ENCODE peak calls at places on chromosomes 13 and 19, in six cellular contexts. F is AG04450, J is breast epithelium, P is cardiac muscle cell, Z is keratinocyte, O is mammary epithelial cell. B is an unnamed sample.

GRCh38 chr13:93037780-93038179 is 188.8 kb upstream of the GPC6 start:
- DNase-seq in Z (no peak), O (no peak), P (no peak), F (no peak), J (no peak), B (no peak)

GRCh38 chr13:36062249-36062648 is 68.9 kb downstream of the DCLK1 start:
- DNase-seq in P (no peak), J (no peak), O (no peak), Z (no peak), F (no peak), B (no peak)

GRCh38 chr13:73767191-73767741 is 366.9 kb downstream of the KLF12 start:
- DNase-seq in O (no peak), J (no peak), Z (no peak), F (no peak), P (no peak), B (no peak)

GRCh38 chr13:104024416-104025170 is 958.4 kb upstream of the SLC10A2 start:
- DNase-seq in P (peak; percentile 57), F (no peak), O (peak; percentile 13), Z (no peak), J (no peak), B (no peak)

GRCh38 chr13:101727118-101727517 is 274.6 kb downstream of the ITGBL1 start:
- DNase-seq in J (no peak), Z (no peak), O (no peak), F (no peak), P (no peak), B (no peak)

GRCh38 chr19:35048911-35049411 is 7.4 kb downstream of the HPN start:
- DNase-seq in Z (no peak), J (no peak), F (no peak), P (no peak), O (no peak), B (peak; percentile 74)

GRCh38 chr13:20272104-20272503 is 40.0 kb upstream of the GJB6 start:
- DNase-seq in O (no peak), Z (no peak), P (no peak), F (no peak), J (no peak), B (no peak)

GRCh38 chr13:95698047-95698749 is 21.3 kb downstream of the DNAJC3 start:
- DNase-seq in P (peak; percentile 29), F (no peak), J (no peak), Z (no peak), O (peak; percentile 40), B (no peak)

GRCh38 chr19:48419158-48419920 is 25.9 kb downstream of the GRIN2D start:
- DNase-seq in Z (no peak), O (no peak), F (no peak), J (no peak), P (peak; percentile 42), B (peak; percentile 47)

GRCh38 chr13:113087923-113088690 is 17.5 kb upstream of the F7 start:
- DNase-seq in P (no peak), Z (no peak), F (no peak), J (no peak), O (no peak), B (peak; percentile 39)

GRCh38 chr19:38736413-38737280 is 7.6 kb downstream of the CAPN12 start:
- DNase-seq in F (no peak), Z (no peak), O (peak; percentile 36), P (peak; percentile 48), J (peak; percentile 77), B (no peak)

GRCh38 chr13:39577833-39578232 is 25.2 kb downstream of the LHFPL6 start:
- DNase-seq in F (no peak), J (no peak), Z (no peak), O (no peak), P (no peak), B (no peak)

GRCh38 chr13:106038752-106039151 is 496.7 kb downstream of the EFNB2 start:
- DNase-seq in P (peak; percentile 70), F (peak; percentile 44), J (no peak), O (peak; percentile 88), Z (peak; percentile 21), B (no peak)

GRCh38 chr13:26370495-26370990 is 116.6 kb downstream of the CDK8 start:
- DNase-seq in F (peak; percentile 8), Z (no peak), O (no peak), J (no peak), P (peak; percentile 1), B (no peak)

GRCh38 chr13:44876782-44877324 is 112.4 kb downstream of the NUFIP1 start:
- DNase-seq in F (no peak), Z (no peak), P (no peak), J (no peak), O (no peak), B (no peak)

GRCh38 chr19:13094771-13095392 is 7.8 kb downstream of the LYL1 start:
- DNase-seq in F (no peak), J (no peak), P (no peak), Z (no peak), O (no peak), B (no peak)

GRCh38 chr19:13094285-13094595 is 8.4 kb downstream of the LYL1 start:
- DNase-seq in O (no peak), F (no peak), J (no peak), P (no peak), Z (no peak), B (no peak)

GRCh38 chr19:13096968-13097330 is 5.7 kb downstream of the LYL1 start:
- DNase-seq in J (no peak), P (no peak), F (no peak), O (no peak), Z (no peak), B (no peak)

GRCh38 chr19:13095934-13096890 is 6.4 kb downstream of the LYL1 start:
- DNase-seq in Z (no peak), O (no peak), J (no peak), F (no peak), P (no peak), B (no peak)

GRCh38 chr19:13095393-13095784 is 7.3 kb downstream of the LYL1 start:
- DNase-seq in O (no peak), F (no peak), Z (no peak), J (no peak), P (no peak), B (no peak)
- H3K4me3 ChIP-seq in O (no peak overlapping the region), F (no peak overlapping the region), Z (no peak overlapping the region), J (peak overlapping the region; percentile 28), P (no peak overlapping the region), B (peak overlapping the region; percentile 15)

DNA sequence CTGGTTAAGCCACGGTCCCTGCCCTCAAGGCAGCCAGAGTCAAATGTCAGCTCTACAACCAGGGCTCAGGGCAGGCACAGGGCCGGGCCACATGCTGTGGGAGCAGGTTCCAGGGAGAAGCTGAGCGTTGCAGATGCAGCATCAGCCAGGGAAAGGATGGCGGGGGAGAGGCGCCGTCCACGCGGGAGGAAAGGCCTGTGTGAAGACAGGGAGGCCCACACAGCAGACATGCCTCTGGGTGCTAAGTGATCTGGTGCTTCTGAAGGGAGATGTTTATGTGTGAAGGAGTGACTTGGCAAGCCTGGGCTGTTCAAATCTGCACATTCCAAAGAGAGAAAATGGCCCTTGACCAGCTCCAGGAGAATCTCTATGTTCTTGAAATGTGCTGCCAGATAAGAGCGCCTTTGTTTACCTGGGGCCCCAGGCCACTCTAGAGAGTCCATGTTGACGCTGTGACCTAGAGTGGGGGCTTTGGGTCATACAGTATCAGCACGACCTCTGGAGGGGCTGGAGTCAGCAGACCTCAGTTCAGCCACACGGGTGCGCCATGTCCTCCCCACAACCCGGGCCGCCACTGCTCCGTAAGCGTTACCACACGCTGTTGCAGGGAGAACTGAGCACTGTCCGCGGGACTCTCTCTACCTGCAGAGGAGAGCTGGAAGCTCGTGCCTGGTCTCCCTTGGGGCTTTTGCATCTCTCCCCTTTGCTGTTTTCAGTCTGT is 15.9 kb upstream of the ATF5 start:
- DNase-seq in P (no peak), Z (no peak), F (no peak), J (no peak), O (no peak), B (no peak)
- TF ChIP-seq CTCF in P (no peak), Z (no peak), F (peak; percentile 21), J (no peak), O (no peak), B (no peak)

GRCh38 chr19:11265177-11265784 is 3.0 kb upstream of the DOCK6 start:
- DNase-seq in O (no peak), J (no peak), Z (no peak), F (no peak), P (no peak), B (no peak)

GRCh38 chr19:11267316-11268085 is 5.2 kb upstream of the DOCK6 start:
- DNase-seq in P (no peak), F (no peak), J (no peak), Z (no peak), O (no peak), B (no peak)

GRCh38 chr19:11265785-11266236 is 3.5 kb upstream of the DOCK6 start:
- DNase-seq in J (no peak), O (peak; percentile 87), Z (peak; percentile 52), P (no peak), F (no peak), B (no peak)

GRCh38 chr19:11269408-11269807 is 7.1 kb upstream of the DOCK6 start:
- DNase-seq in F (no peak), O (peak; percentile 29), P (no peak), Z (no peak), J (no peak), B (no peak)

DNA sequence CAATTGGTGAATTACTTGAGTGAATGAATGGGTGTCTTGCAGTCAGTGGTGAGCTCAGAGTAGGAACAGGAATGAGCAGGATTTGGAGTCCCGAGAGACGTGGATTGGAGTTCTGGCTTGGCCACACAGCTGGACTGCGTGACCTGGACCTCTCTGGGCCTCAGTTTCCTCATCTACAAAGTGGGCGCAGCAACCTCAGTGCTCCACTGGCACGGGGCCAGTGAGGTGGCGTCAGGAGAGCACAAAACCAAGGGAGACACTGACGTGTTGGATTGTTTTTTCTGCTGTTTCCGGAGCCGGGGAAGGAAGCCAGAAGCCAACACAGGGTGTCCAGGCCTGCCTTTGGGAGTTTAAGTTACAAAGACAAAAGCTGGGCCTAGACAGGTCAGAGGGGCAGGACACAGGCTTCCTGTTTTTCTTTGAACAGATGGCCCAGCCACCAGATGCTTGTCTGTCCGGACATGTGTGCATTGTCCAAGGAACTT is 6.5 kb upstream of the DOCK6 start:
- DNase-seq in Z (no peak), J (no peak), F (peak; percentile 61), P (peak; percentile 89), O (peak; percentile 80), B (peak; percentile 61)
- H3K27ac ChIP-seq in Z (peak overlapping the region; percentile 37), J (peak overlapping the region; percentile 65), F (peak overlapping the region; percentile 77), P (no peak overlapping the region), O (peak overlapping the region; percentile 19), B (peak overlapping the region; percentile 65)

GRCh38 chr19:51417107-51417806 is at the start of gene SIGLEC10:
- DNase-seq in F (no peak), P (peak; percentile 23), Z (no peak), O (no peak), J (no peak), B (no peak)

GRCh38 chr19:51417807-51418152 is 338 bp upstream of the SIGLEC10 start:
- DNase-seq in Z (no peak), O (no peak), J (no peak), P (no peak), F (no peak), B (no peak)

GRCh38 chr19:51421229-51422052 is 4.0 kb upstream of the SIGLEC10 start:
- DNase-seq in Z (no peak), O (no peak), P (no peak), F (no peak), J (no peak), B (no peak)

GRCh38 chr19:51418707-51419106 is 1.3 kb upstream of the SIGLEC10 start:
- DNase-seq in J (no peak), Z (no peak), P (no peak), O (no peak), F (no peak), B (no peak)

DNA sequence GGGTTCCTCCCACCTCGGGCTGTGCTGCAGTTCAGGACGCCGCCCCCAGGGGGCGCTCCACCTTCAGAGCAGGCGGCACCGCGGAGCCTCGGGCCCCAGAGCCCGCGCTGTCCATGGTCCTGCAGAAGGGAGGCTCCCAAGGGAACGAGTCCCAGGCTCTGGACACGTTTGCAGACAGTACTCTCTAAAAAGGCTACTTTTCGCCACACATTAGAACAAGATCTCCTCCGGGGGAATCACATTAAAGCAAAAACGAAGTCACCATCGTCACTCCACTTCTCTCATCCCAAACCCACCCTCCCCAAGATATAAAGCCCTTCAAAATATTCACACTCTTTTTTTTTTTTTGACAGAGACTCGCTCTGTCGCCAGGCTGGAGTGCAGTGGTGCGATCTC is 4.6 kb upstream of the SIGLEC10 start:
- DNase-seq in P (peak; percentile 78), O (peak; percentile 63), J (peak; percentile 86), F (peak; percentile 18), Z (no peak), B (peak; percentile 82)
- H3K4me3 ChIP-seq in P (no peak overlapping the region), O (no peak overlapping the region), J (no peak overlapping the region), F (no peak overlapping the region), Z (no peak overlapping the region), B (no peak overlapping the region)

B was measured in psoas muscle.